ENCODE peak calls at places on chromosomes 16 and 17, in six cellular contexts. D, Z, P, J, C and Y are unnamed samples.

GRCh38 chr17:12485361-12485911 is 180.3 kb upstream of the MYOCD start:
- DNase-seq in D (no peak), Z (no peak), P (no peak), J (no peak), C (no peak), Y (no peak)

GRCh38 chr16:53224932-53225533 is 170.2 kb downstream of the CHD9 start:
- DNase-seq in D (no peak), Z (peak), P (no peak), J (peak), C (no peak), Y (no peak)

GRCh38 chr17:76275382-76276068 is 10.4 kb downstream of the UBALD2 start:
- DNase-seq in D (no peak), Z (no peak), P (no peak), J (no peak), C (no peak), Y (no peak)

GRCh38 chr16:81815429-81815766 is 36.3 kb downstream of the PLCG2 start:
- DNase-seq in D (no peak), Z (no peak), P (no peak), J (no peak), C (no peak), Y (no peak)

GRCh38 chr16:70689035-70689969 is 3.4 kb upstream of the MTSS2 start:
- DNase-seq in D (no peak), Z (no peak), P (no peak), J (no peak), C (no peak), Y (no peak)

GRCh38 chr16:1346422-1347285 is 5.0 kb downstream of the TSR3 start:
- DNase-seq in D (no peak), Z (peak), P (no peak), J (no peak), C (no peak), Y (no peak)

GRCh38 chr16:83953796-83954576 is 946 bp downstream of the OSGIN1 start:
- DNase-seq in D (no peak), Z (peak), P (peak), J (peak), C (peak), Y (no peak)

GRCh38 chr16:1527836-1528811 is 5.3 kb upstream of the TMEM204 start:
- DNase-seq in D (peak), Z (no peak), P (no peak), J (no peak), C (no peak), Y (no peak)

GRCh38 chr17:66715745-66716156 is 119.2 kb upstream of the CACNG5 start:
- DNase-seq in D (no peak), Z (peak), P (peak), J (peak), C (peak), Y (peak)

GRCh38 chr17:75549246-75550138 is 24.0 kb downstream of the LLGL2 start:
- DNase-seq in D (no peak), Z (peak), P (peak), J (peak), C (peak), Y (no peak)

GRCh38 chr16:67480833-67481560 is at the start of gene ATP6V0D1:
- DNase-seq in D (peak), Z (peak), P (peak), J (peak), C (peak), Y (peak)

GRCh38 chr16:67483731-67484525 is 581 bp upstream of the AGRP start:
- DNase-seq in D (peak), Z (no peak), P (no peak), J (no peak), C (no peak), Y (no peak)

GRCh38 chr16:67482260-67482924 is 955 bp downstream of the AGRP start:
- DNase-seq in D (no peak), Z (no peak), P (no peak), J (no peak), C (no peak), Y (no peak)

GRCh38 chr16:67481561-67482259 is 753 bp upstream of the ATP6V0D1 start:
- DNase-seq in D (peak), Z (no peak), P (peak), J (no peak), C (no peak), Y (no peak)

GRCh38 chr16:67483150-67483549 is at the start of gene AGRP:
- DNase-seq in D (no peak), Z (no peak), P (no peak), J (no peak), C (no peak), Y (no peak)
- H3K27ac ChIP-seq in D (peak), Z (peak), P (no peak), J (no peak), C (no peak), Y (no peak)

DNA sequence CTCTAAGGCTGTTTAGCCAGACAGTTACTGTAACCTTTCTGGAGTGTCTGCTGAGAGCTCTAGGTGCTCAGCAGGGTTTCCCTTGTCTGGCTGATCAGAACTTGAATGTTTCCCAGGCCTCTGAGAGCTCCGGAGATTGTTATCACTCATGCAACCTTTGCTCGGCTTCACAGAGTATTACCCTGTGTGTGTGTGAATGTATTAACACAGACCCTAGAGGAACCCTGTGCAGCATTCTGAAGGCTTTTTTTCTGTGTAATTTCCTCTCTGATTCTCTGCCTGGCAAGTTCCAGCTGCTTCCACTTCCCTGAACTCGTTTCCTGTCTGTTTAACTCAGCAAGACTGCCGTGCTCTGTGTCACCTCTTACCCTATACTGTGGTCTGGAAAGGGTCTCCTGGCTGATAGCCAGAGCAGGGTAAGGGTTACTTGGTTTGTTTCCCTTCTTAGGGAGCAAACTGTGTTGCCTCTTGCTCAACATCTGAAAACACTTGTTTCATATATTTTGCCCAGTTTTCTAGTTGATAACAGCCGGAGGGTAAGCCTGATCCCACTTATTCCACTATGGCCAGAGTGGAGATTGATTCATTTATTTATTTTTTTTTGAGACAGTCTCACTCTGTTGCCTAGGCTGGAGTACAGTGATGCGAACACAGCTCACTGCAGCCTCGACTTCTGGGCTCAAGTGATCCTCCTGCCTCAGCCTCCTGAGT is 21.7 kb downstream of the PRMT7 start:
- DNase-seq in D (peak), Z (no peak), P (no peak), J (no peak), C (no peak), Y (no peak)
- H3K4me3 ChIP-seq in D (no peak), Z (no peak), P (no peak), J (no peak), C (no peak), Y (no peak)

GRCh38 chr16:10255728-10256127 is 73.5 kb upstream of the GRIN2A start:
- DNase-seq in D (no peak), Z (no peak), P (no peak), J (no peak), C (no peak), Y (no peak)

GRCh38 chr16:10256855-10257641 is 74.8 kb upstream of the GRIN2A start:
- DNase-seq in D (no peak), Z (peak), P (peak), J (peak), C (no peak), Y (no peak)

GRCh38 chr16:10250137-10250850 is 68.1 kb upstream of the GRIN2A start:
- DNase-seq in D (peak), Z (no peak), P (no peak), J (peak), C (peak), Y (no peak)

GRCh38 chr16:10253344-10253855 is 71.2 kb upstream of the GRIN2A start:
- DNase-seq in D (no peak), Z (no peak), P (no peak), J (no peak), C (no peak), Y (no peak)

GRCh38 chr16:10252155-10252554 is 69.9 kb upstream of the GRIN2A start:
- DNase-seq in D (no peak), Z (no peak), P (no peak), J (no peak), C (no peak), Y (no peak)
- H3K27ac ChIP-seq in D (no peak), Z (no peak), P (no peak), J (no peak), C (no peak), Y (no peak)

GRCh38 chr17:45296003-45296832 is 20.6 kb downstream of the MAP3K14 start:
- DNase-seq in D (no peak), Z (no peak), P (no peak), J (peak), C (no peak), Y (no peak)
- H3K4me3 ChIP-seq in D (no peak), Z (no peak), P (no peak), J (no peak), C (no peak), Y (no peak)

DNA sequence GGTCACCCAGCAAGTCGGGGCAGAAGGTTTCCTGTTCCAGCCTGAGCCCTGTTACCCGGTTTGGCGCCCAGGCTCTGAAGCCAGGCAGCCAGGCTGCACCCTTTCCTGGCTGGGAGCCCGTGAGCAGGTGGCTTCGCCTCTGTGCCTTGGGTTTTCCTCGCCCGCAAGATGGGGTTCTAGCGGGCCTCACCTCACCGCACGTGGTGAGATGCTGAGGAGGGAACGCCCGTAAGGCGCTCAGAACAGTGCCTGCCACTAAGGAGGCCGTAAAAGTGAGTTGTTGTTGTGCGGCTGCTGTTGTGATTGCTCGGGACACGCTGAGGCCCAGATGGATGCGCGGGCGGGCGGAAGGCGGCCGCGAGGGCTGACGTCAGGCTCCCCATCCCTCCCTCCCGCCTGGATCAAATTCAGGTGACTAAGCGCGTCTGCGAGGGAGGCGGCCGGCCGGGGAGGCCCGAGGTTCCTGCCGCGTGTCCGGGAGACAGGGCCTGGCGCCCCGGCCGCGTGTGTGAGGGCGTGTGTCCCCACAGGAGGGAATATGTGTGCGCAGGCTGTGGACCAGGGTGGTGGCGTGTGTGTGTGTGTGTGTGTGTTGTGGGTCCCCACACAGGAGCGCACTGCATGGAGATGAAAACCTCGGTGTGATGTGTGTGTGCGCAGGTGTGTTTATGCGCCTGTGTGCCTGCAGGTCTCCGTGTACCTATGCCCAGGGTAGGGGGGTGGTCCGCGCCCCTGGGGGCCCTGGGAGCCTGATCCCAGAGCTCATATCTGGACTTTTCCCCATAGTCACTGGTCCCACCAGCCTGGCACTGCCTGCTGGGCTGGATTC is 4.3 kb downstream of the CAMKK1 start:
- DNase-seq in D (peak), Z (no peak), P (no peak), J (peak), C (peak), Y (peak)
- H3K27ac ChIP-seq in D (no peak), Z (peak), P (no peak), J (peak), C (peak), Y (peak)

DNA sequence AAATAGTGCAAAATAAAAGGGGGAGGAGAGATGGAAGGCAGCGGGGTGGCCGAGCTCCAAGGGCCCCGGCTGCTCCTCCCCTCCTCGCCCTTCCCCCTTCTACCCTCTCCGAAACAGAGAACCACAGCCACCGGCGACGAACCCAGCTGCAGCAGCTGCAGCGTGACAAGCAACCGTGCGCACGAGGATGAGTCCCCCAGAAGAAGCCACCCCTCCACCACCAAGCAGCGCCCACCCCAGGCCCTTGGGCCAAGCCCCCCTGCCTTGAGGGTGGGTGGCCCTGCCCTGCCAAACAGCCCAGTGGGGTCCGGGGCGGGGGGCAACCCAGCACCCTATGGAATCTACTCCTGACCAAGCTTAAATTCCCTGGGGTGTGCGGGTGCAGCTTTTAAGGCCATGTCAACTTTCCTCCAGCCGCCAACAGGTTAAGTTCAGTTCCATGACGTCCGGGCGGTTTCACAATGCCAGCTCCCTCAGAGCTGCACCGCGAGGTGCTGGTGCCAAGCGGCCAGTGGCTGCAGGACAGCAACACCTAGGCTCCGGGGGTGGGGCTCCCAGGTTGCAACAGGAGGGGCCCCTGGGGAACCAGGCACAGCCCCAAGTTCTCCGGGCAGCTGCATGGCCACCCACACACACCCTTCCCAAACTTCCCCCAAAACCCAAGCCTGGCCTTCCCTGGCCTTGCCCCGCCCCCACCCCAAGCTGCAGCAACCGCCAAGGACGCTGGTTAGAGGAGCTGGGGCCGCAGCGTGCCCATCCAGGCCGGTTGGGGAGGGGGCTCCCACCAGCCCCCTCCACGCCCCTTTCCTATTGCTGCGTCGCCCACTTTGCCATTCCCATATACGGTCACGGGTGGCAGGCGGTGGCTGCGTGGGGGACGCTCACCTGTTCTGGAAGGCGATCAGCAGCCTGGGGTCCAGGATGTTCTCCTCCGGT is 2.0 kb downstream of the CBX4 start:
- DNase-seq in D (peak), Z (peak), P (peak), J (peak), C (peak), Y (no peak)
- H3K4me3 ChIP-seq in D (no peak), Z (peak), P (peak), J (peak), C (peak), Y (peak)

DNA sequence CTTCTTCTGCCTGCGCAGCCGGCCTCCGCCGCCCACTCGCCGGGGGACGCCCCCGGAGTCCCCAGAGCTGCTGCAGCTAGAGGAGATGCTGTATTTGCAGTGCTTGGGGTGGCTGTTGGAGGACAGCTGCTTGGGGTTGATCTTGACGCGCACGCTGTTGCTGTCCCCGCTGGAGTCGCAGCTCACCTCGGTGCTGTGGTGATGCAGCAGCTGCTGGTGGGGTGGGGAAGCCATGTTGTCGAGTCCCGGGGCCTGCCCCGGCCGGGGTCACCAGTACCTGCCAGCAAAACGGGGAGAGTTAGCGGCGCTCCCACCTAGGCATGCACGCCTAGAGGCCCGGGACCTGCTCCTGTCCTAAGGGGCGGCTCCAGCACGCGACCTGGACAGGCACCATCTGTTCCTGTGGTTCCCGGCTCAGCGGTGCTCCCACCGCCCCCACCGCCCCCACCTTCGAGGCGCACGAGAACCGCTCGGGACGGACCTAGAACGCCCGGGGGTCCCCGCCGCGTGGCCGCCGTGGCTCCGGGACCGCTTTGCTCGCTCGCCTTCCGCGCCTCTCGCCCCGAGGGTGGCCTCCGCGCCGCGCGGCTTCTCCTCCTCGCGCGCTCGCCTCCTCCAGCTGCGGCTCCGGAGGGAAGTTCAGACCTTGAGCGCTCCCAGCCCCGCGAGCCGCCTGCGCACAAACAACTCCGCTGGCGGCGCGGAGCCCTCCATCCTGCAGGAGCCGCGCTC is 867 bp downstream of the ADCY9 start:
- DNase-seq in D (peak), Z (peak), P (peak), J (peak), C (no peak), Y (peak)
- H3K27ac ChIP-seq in D (no peak), Z (peak), P (peak), J (no peak), C (no peak), Y (no peak)

DNA sequence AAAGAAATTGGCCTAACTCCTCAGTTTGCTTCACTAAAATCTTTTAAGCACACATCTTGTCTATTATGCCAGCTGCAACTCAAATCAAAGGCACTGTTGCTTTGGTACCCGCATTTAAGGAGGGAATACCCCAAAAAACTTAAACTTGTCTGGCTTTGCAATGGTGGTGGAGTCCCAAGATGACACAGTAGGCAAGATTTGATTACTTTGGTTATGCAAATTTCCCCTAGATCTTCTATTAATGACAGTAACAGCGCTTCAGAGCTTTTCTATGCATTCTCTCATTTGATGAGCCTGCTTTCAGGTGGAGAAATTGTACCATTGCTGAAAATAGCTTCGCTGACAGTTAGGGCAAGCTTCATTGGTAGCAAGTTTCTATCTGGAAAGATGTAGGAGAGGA is 27.2 kb downstream of the WWOX start:
- DNase-seq in D (no peak), Z (no peak), P (no peak), J (no peak), C (no peak), Y (no peak)
- H3K4me3 ChIP-seq in D (no peak), Z (no peak), P (no peak), J (no peak), C (no peak), Y (no peak)